ENCODE peak calls at places on chromosomes 7 and 10, in seven cellular contexts. One of them, this sample, is unnamed.

GRCh38 chr10:97327348-97328294 is 6.9 kb downstream of the FRAT2 start:
- ATAC-seq in body of pancreas: peak; percentile 75
- ATAC-seq in gastrocnemius medialis: no peak
- ATAC-seq in IMR-90: no peak
- ATAC-seq in K562: peak; percentile 13
- ATAC-seq in heart left ventricle: no peak
- ATAC-seq in HCT116: no peak
- ATAC-seq in this sample: no peak

GRCh38 chr7:601573-602340 is 82.1 kb upstream of the PDGFA start:
- ATAC-seq in IMR-90: no peak
- ATAC-seq in body of pancreas: peak; percentile 19
- ATAC-seq in heart left ventricle: peak; percentile 46
- ATAC-seq in gastrocnemius medialis: no peak
- ATAC-seq in HCT116: no peak
- ATAC-seq in K562: no peak
- ATAC-seq in this sample: peak; percentile 31

GRCh38 chr7:129568240-129568639 is 43.3 kb upstream of the NRF1 start:
- ATAC-seq in HCT116: no peak
- ATAC-seq in K562: no peak
- ATAC-seq in heart left ventricle: no peak
- ATAC-seq in gastrocnemius medialis: no peak
- ATAC-seq in IMR-90: no peak
- ATAC-seq in body of pancreas: no peak
- ATAC-seq in this sample: no peak

GRCh38 chr10:95363303-95363912 is 72.6 kb upstream of the PDLIM1 start:
- ATAC-seq in gastrocnemius medialis: peak; percentile 60
- ATAC-seq in heart left ventricle: peak; percentile 41
- ATAC-seq in K562: peak; percentile 79
- ATAC-seq in IMR-90: peak; percentile 79
- ATAC-seq in body of pancreas: peak; percentile 81
- ATAC-seq in HCT116: peak; percentile 84
- ATAC-seq in this sample: no peak

GRCh38 chr7:105376901-105377533 is 11.7 kb downstream of the SRPK2 start:
- ATAC-seq in HCT116: no peak
- ATAC-seq in K562: peak; percentile 81
- ATAC-seq in IMR-90: no peak
- ATAC-seq in body of pancreas: no peak
- ATAC-seq in gastrocnemius medialis: no peak
- ATAC-seq in heart left ventricle: no peak
- ATAC-seq in this sample: no peak

GRCh38 chr7:99615989-99616358 is 772 bp upstream of the ZSCAN25 start:
- ATAC-seq in IMR-90: no peak
- ATAC-seq in body of pancreas: no peak
- ATAC-seq in HCT116: peak; percentile 5
- ATAC-seq in heart left ventricle: no peak
- ATAC-seq in gastrocnemius medialis: no peak
- ATAC-seq in K562: no peak
- ATAC-seq in this sample: no peak

GRCh38 chr10:8361510-8361844 is 307.0 kb downstream of the GATA3 start:
- ATAC-seq in body of pancreas: no peak
- ATAC-seq in IMR-90: no peak
- ATAC-seq in HCT116: no peak
- ATAC-seq in gastrocnemius medialis: no peak
- ATAC-seq in heart left ventricle: no peak
- ATAC-seq in K562: no peak
- ATAC-seq in this sample: no peak

GRCh38 chr10:96377816-96378294 is 19.1 kb upstream of the OPALIN start:
- ATAC-seq in heart left ventricle: peak; percentile 55
- ATAC-seq in HCT116: peak; percentile 14
- ATAC-seq in IMR-90: no peak
- ATAC-seq in K562: no peak
- ATAC-seq in body of pancreas: no peak
- ATAC-seq in gastrocnemius medialis: no peak
- ATAC-seq in this sample: peak; percentile 27

GRCh38 chr7:28207486-28208158 is 27.0 kb upstream of the JAZF1 start:
- ATAC-seq in HCT116: no peak
- ATAC-seq in K562: no peak
- ATAC-seq in gastrocnemius medialis: no peak
- ATAC-seq in body of pancreas: no peak
- ATAC-seq in IMR-90: no peak
- ATAC-seq in heart left ventricle: no peak
- ATAC-seq in this sample: no peak

GRCh38 chr7:77757589-77757988 is 40.6 kb downstream of the TMEM60 start:
- ATAC-seq in IMR-90: no peak
- ATAC-seq in body of pancreas: no peak
- ATAC-seq in K562: no peak
- ATAC-seq in gastrocnemius medialis: no peak
- ATAC-seq in heart left ventricle: no peak
- ATAC-seq in HCT116: no peak
- ATAC-seq in this sample: no peak

GRCh38 chr7:81159402-81159801 is 240.6 kb upstream of the SEMA3C start:
- ATAC-seq in HCT116: peak; percentile 53
- ATAC-seq in gastrocnemius medialis: no peak
- ATAC-seq in K562: peak; percentile 59
- ATAC-seq in IMR-90: no peak
- ATAC-seq in heart left ventricle: no peak
- ATAC-seq in body of pancreas: no peak
- ATAC-seq in this sample: no peak

GRCh38 chr7:129907122-129907741 is 45.5 kb downstream of the UBE2H start:
- ATAC-seq in heart left ventricle: no peak
- ATAC-seq in IMR-90: no peak
- ATAC-seq in K562: no peak
- ATAC-seq in gastrocnemius medialis: no peak
- ATAC-seq in HCT116: no peak
- ATAC-seq in body of pancreas: peak; percentile 33
- ATAC-seq in this sample: no peak

GRCh38 chr7:116229359-116229758 is 19.0 kb downstream of the TES start:
- ATAC-seq in IMR-90: no peak
- ATAC-seq in K562: no peak
- ATAC-seq in gastrocnemius medialis: no peak
- ATAC-seq in HCT116: no peak
- ATAC-seq in body of pancreas: no peak
- ATAC-seq in heart left ventricle: no peak
- ATAC-seq in this sample: no peak

GRCh38 chr10:36021096-36021495 is 379.0 kb upstream of the FZD8 start:
- ATAC-seq in K562: no peak
- ATAC-seq in heart left ventricle: no peak
- ATAC-seq in gastrocnemius medialis: no peak
- ATAC-seq in body of pancreas: no peak
- ATAC-seq in HCT116: no peak
- ATAC-seq in IMR-90: peak; percentile 50
- ATAC-seq in this sample: no peak
- TF ChIP-seq POLR2A in K562: no peak
- TF ChIP-seq POLR2A in heart left ventricle: no peak
- TF ChIP-seq POLR2A in gastrocnemius medialis: no peak
- TF ChIP-seq POLR2A in body of pancreas: no peak
- TF ChIP-seq POLR2A in HCT116: no peak
- TF ChIP-seq POLR2A in IMR-90: no peak
- TF ChIP-seq POLR2A in this sample: no peak

DNA sequence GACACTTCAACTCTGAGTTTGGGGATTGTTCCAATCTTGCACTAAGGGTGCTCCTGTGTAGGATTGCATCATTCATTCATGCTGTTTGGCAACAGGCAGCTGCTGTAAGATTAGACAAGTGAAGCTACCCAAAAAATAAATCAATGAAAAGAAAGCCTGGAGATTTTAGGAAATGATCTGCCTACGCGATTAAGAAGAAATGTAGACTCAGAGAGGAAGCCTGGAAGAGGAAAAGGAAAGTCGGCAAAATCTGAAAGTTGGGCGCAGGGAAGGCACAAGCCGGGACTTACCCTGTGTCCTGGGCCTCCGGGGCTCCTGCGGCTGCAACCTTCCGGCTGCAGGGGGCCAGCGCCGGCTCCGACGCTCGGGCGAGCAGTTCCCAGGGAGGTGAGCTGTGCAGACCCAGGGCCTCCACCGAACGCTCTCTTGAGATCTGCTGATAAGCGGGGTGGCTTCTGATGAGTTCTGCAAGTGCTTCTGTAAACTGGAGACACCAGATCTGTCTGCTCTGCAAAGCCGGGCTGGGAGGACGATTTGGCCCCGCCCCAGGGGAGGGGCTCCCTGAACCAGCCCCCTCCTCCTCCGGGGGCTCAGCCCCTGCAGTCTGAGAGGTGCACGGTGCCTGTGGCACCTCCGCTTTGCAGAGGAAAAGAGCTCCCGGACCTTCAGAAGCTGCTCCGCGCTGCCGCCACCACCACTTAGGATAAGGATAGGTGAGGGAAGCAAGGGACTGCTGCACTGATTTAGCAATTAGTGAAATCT is 17.4 kb downstream of the PSPH start:
- ATAC-seq in body of pancreas: peak; percentile 82
- ATAC-seq in gastrocnemius medialis: peak; percentile 91
- ATAC-seq in K562: peak; percentile 95
- ATAC-seq in heart left ventricle: peak; percentile 89
- ATAC-seq in IMR-90: peak; percentile 91
- ATAC-seq in HCT116: peak; percentile 94
- ATAC-seq in this sample: peak; percentile 75
- TF ChIP-seq CTCF in body of pancreas: peak; percentile 38
- TF ChIP-seq CTCF in gastrocnemius medialis: no peak
- TF ChIP-seq CTCF in K562: peak; percentile 37
- TF ChIP-seq CTCF in heart left ventricle: no peak
- TF ChIP-seq CTCF in IMR-90: peak; percentile 30
- TF ChIP-seq CTCF in HCT116: peak; percentile 38
- TF ChIP-seq CTCF in this sample: no peak

DNA sequence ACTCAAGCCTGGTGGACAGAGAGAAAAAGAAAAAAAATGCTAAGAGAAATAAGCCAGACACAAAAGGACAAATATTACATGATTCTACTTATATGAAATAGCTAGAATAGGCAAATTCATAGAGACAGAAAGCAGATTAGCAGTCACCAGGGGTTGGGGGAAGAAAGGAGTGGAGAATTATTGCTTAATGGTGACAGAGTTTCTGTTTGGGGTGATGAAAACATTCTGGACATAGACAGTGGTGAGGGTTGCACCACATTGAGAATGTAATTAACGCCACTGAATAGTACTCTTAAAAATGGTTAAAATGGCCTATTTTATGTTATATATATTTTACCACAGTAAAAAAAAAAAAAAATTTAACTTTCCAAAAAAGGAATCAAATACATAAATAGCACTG is 6.4 kb upstream of the NT5C2 start:
- ATAC-seq in heart left ventricle: no peak
- ATAC-seq in K562: no peak
- ATAC-seq in IMR-90: no peak
- ATAC-seq in body of pancreas: no peak
- ATAC-seq in HCT116: no peak
- ATAC-seq in gastrocnemius medialis: no peak
- ATAC-seq in this sample: no peak
- H3K27ac ChIP-seq in heart left ventricle: no peak overlapping the region
- H3K27ac ChIP-seq in K562: no peak overlapping the region
- H3K27ac ChIP-seq in IMR-90: no peak overlapping the region
- H3K27ac ChIP-seq in body of pancreas: no peak overlapping the region
- H3K27ac ChIP-seq in HCT116: no peak overlapping the region
- H3K27ac ChIP-seq in gastrocnemius medialis: no peak overlapping the region
- H3K27ac ChIP-seq in this sample: no peak overlapping the region

GRCh38 chr10:3785251-3785848 is 341 bp upstream of the KLF6 start:
- ATAC-seq in K562: peak; percentile 84
- ATAC-seq in IMR-90: peak; percentile 81
- ATAC-seq in heart left ventricle: peak; percentile 80
- ATAC-seq in body of pancreas: peak; percentile 77
- ATAC-seq in HCT116: peak; percentile 81
- ATAC-seq in gastrocnemius medialis: peak; percentile 62
- ATAC-seq in this sample: peak; percentile 87

GRCh38 chr10:3783313-3783689 is 1.7 kb downstream of the KLF6 start:
- ATAC-seq in IMR-90: peak; percentile 7
- ATAC-seq in body of pancreas: peak; percentile 9
- ATAC-seq in heart left ventricle: peak; percentile 34
- ATAC-seq in gastrocnemius medialis: peak; percentile 23
- ATAC-seq in HCT116: peak; percentile 2
- ATAC-seq in K562: peak; percentile 19
- ATAC-seq in this sample: peak; percentile 11

GRCh38 chr10:3784510-3785250 is at the start of gene KLF6:
- ATAC-seq in gastrocnemius medialis: peak; percentile 11
- ATAC-seq in HCT116: no peak
- ATAC-seq in K562: peak; percentile 28
- ATAC-seq in IMR-90: no peak
- ATAC-seq in body of pancreas: peak; percentile 6
- ATAC-seq in heart left ventricle: no peak
- ATAC-seq in this sample: peak; percentile 1

GRCh38 chr10:3782456-3783312 is 2.3 kb downstream of the KLF6 start:
- ATAC-seq in IMR-90: peak; percentile 10
- ATAC-seq in gastrocnemius medialis: peak; percentile 63
- ATAC-seq in heart left ventricle: peak; percentile 76
- ATAC-seq in K562: peak; percentile 30
- ATAC-seq in body of pancreas: peak; percentile 30
- ATAC-seq in HCT116: peak; percentile 12
- ATAC-seq in this sample: peak; percentile 50

DNA sequence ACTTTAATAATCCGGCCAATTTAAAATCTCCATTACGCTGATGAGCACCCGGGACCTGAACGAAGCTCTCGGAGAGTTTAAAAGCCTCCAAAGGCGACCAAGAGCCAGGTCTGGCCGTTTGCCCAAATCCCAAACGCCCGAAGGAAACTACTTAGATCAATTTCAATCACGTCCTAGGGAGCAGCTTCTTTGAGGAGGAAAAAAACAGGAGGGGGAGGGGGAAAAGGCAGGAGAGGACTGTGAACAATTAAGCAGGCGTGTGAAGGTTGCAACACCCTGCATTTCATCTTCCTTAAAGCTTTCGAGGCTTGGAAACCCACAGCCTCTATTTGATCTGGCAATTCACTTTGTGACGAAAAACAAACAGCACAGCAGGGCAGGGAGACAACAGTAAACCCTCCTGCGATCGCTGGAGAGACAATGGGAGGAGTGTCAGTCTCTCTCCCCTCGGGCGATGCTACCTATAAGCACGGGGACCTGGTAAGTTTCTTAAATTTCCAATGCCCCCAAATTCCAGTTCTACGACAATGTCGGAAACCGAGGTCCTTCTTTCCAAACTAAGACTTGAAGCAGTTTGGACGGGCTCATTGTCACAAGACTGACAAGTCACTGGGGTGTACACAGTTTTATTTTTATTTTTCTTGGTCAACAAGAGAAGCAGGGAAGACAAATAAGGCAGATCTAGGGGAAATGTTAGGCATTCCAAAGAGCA is 1.1 kb downstream of the KLF6 start:
- ATAC-seq in IMR-90: no peak
- ATAC-seq in HCT116: no peak
- ATAC-seq in K562: peak; percentile 0
- ATAC-seq in body of pancreas: peak; percentile 4
- ATAC-seq in heart left ventricle: peak; percentile 17
- ATAC-seq in gastrocnemius medialis: peak; percentile 40
- ATAC-seq in this sample: no peak
- TF ChIP-seq POLR2A in IMR-90: no peak
- TF ChIP-seq POLR2A in HCT116: no peak
- TF ChIP-seq POLR2A in K562: no peak
- TF ChIP-seq POLR2A in body of pancreas: peak; percentile 66
- TF ChIP-seq POLR2A in heart left ventricle: peak; percentile 38
- TF ChIP-seq POLR2A in gastrocnemius medialis: peak; percentile 55
- TF ChIP-seq POLR2A in this sample: peak; percentile 70

GRCh38 chr7:100719523-100720319 is 547 bp upstream of the EPO start:
- ATAC-seq in heart left ventricle: no peak
- ATAC-seq in K562: no peak
- ATAC-seq in IMR-90: peak; percentile 79
- ATAC-seq in gastrocnemius medialis: no peak
- ATAC-seq in body of pancreas: no peak
- ATAC-seq in HCT116: no peak
- ATAC-seq in this sample: no peak
- TF ChIP-seq CTCF in heart left ventricle: no peak
- TF ChIP-seq CTCF in K562: no peak
- TF ChIP-seq CTCF in IMR-90: peak; percentile 51
- TF ChIP-seq CTCF in gastrocnemius medialis: no peak
- TF ChIP-seq CTCF in body of pancreas: no peak
- TF ChIP-seq CTCF in HCT116: no peak
- TF ChIP-seq CTCF in this sample: no peak

This sample was measured in gastroesophageal sphincter.